ENCODE peak calls at places on chromosomes 4 and X, in eight cellular contexts. Z is tibial nerve, Y is A549, E is ovary, P is gastrocnemius medialis, S is breast epithelium, H is body of pancreas, X is endothelial cell of umbilical vein. T is an unnamed sample. For H3K4me1, the result is how much of the 10 kb centered on the place peaks cover.

GRCh38 chr4:177087060-177087459 is 222.6 kb upstream of the NEIL3 start:
- DNase-seq in Z (no peak), Y (no peak), E (no peak), P (no peak), S (no peak), H (no peak), X (no peak), T (no peak)

GRCh38 chrX:110310896-110311295 is 7.0 kb downstream of the AMMECR1 start:
- DNase-seq in Z (no peak), Y (no peak), E (no peak), P (no peak), S (no peak), H (no peak), X (no peak), T (no peak)

GRCh38 chr4:74056114-74056857 is 17.8 kb upstream of the CXCL3 start:
- DNase-seq in Z (no peak), Y (peak), E (no peak), P (no peak), S (no peak), H (no peak), X (no peak), T (no peak)

GRCh38 chrX:15497865-15498264 is 2.7 kb upstream of the BMX start:
- DNase-seq in Z (no peak), Y (peak), E (peak), P (peak), S (no peak), H (peak), X (peak), T (peak)

GRCh38 chr4:87848622-87849351 is 16.0 kb downstream of the MEPE start:
- DNase-seq in Z (peak), Y (peak), E (peak), P (peak), S (peak), H (peak), X (peak), T (peak)

GRCh38 chrX:118503260-118504041 is 7.8 kb downstream of the DOCK11 start:
- DNase-seq in Z (no peak), Y (no peak), E (no peak), P (no peak), S (no peak), H (no peak), X (no peak), T (no peak)

GRCh38 chr4:139153411-139154133 is 23.4 kb downstream of the ELF2 start:
- DNase-seq in Z (no peak), Y (no peak), E (no peak), P (no peak), S (no peak), H (no peak), X (no peak), T (no peak)

GRCh38 chrX:137988470-137988869 is 422.5 kb downstream of the ZIC3 start:
- DNase-seq in Z (no peak), Y (no peak), E (no peak), P (no peak), S (no peak), H (no peak), X (no peak), T (no peak)

GRCh38 chrX:37302569-37302968 is 46.6 kb upstream of the PRRG1 start:
- DNase-seq in Z (no peak), Y (no peak), E (no peak), P (no peak), S (no peak), H (peak), X (peak), T (no peak)

GRCh38 chr4:123750044-123750443 is 353.4 kb downstream of the SPRY1 start:
- DNase-seq in Z (no peak), Y (no peak), E (no peak), P (no peak), S (no peak), H (no peak), X (no peak), T (no peak)

GRCh38 chr4:8270912-8271815 is 1.6 kb downstream of the HTRA3 start:
- DNase-seq in Z (no peak), Y (no peak), E (peak), P (no peak), S (no peak), H (no peak), X (no peak), T (no peak)

GRCh38 chr4:54230479-54231418 is 1.7 kb downstream of the PDGFRA start:
- DNase-seq in Z (no peak), Y (no peak), E (peak), P (peak), S (peak), H (peak), X (no peak), T (peak)

GRCh38 chrX:24145340-24146186 is 4.0 kb upstream of the ZFX start:
- DNase-seq in Z (no peak), Y (peak), E (no peak), P (no peak), S (no peak), H (no peak), X (peak), T (no peak)

GRCh38 chrX:105117621-105118020 is 102.9 kb downstream of the TEX13A start:
- DNase-seq in Z (no peak), Y (no peak), E (no peak), P (no peak), S (no peak), H (no peak), X (no peak), T (no peak)

GRCh38 chr4:117134386-117134785 is 49.0 kb upstream of the TRAM1L1 start:
- DNase-seq in Z (no peak), Y (peak), E (no peak), P (no peak), S (no peak), H (peak), X (peak), T (no peak)

GRCh38 chrX:105282077-105282476 is 61.6 kb upstream of the TEX13A start:
- DNase-seq in Z (no peak), Y (no peak), E (no peak), P (no peak), S (no peak), H (no peak), X (peak), T (no peak)

GRCh38 chr4:14726441-14727405 is 275.6 kb upstream of the CPEB2 start:
- DNase-seq in Z (no peak), Y (peak), E (no peak), P (no peak), S (peak), H (peak), X (no peak), T (no peak)

GRCh38 chr4:165328708-165329107 is 1.2 kb downstream of the MSMO1 start:
- DNase-seq in Z (no peak), Y (no peak), E (no peak), P (no peak), S (no peak), H (no peak), X (peak), T (no peak)

GRCh38 chr4:165328101-165328425 is 594 bp downstream of the MSMO1 start:
- DNase-seq in Z (no peak), Y (peak), E (no peak), P (no peak), S (no peak), H (no peak), X (no peak), T (no peak)

GRCh38 chr4:165327211-165328100 is at the start of gene MSMO1:
- DNase-seq in Z (peak), Y (peak), E (peak), P (peak), S (peak), H (peak), X (peak), T (peak)

GRCh38 chr4:165325732-165326512 is 1.5 kb upstream of the MSMO1 start:
- DNase-seq in Z (no peak), Y (peak), E (peak), P (no peak), S (no peak), H (no peak), X (peak), T (no peak)

DNA sequence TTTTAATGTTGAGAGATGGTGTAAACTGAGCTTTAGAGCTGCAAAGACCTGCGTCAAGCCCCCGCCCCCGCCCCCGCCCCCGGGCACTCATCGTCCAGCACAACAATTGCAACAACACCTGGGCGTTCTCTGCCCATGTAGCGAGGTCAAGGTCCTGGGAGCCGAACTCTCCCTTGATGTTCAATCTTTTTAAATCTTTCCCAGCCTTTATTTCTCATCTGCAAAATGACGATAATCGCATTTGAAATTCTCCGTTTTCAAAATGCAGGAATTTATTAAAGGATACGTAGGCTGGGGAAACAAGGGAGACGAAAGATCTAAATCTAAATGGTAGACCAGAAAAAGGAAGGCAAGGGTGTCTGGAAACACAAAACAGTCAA is 648 bp upstream of the MSMO1 start:
- DNase-seq in Z (no peak), Y (no peak), E (peak), P (no peak), S (no peak), H (peak), X (no peak), T (peak)
- TF ChIP-seq POLR2A in Z (no peak), Y (no peak), E (no peak), P (no peak), S (no peak), H (no peak), X (no peak), T (no peak)

DNA sequence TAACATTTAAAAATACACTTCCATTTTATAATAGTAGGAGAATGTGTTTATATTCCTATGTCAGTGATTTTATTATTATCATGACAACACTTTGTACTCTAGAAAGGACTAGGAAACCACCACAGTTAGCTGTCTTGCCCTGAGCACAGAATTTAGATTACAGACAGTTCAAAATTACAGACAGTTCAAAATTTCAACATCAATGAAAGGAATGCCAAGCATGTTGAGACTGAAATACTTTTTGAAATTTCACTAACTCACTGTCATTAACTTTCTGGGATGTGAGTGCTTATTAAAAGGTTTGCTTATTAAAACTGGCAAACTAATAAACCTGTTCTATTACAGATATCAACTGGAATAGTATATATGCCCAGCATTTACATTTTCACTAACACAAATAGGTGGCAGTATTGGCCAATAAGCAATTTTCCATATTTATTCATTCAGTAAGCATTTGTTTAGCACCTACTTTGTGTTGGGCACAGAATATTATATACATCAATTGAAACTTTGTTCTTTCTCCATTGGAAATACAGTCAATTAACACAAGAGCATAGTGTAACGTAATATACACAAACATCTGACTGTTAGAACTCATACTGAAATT is 179.4 kb downstream of the FBXW7 start:
- DNase-seq in Z (no peak), Y (no peak), E (no peak), P (no peak), S (no peak), H (no peak), X (no peak), T (no peak)
- H3K4me1 ChIP-seq in Z (under half), Y (under half), E (under half), P (under half), S (under half), H (under half), X (under half), T (under half)

DNA sequence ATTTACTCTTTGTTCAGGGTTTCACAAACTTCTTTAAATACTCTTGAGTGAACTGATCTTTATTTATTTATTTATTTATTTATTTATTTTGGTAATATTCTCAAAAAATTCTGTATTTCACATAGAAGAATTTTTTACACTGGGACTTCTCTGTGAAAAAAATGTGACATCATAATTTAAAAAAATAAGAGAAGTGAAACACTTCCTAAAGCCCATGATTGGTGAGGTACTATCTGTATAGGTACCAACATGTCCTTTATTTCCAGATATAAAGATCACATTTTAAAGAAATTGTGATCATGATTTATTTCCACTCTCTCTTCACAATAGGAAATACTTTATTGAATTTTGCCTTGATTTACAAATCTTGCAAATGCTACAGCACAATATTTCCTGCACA is 497.1 kb downstream of the FAT4 start:
- DNase-seq in Z (no peak), Y (no peak), E (no peak), P (no peak), S (no peak), H (no peak), X (no peak), T (no peak)
- TF ChIP-seq POLR2A in Z (no peak), Y (no peak), E (no peak), P (no peak), S (no peak), H (no peak), X (no peak), T (no peak)

GRCh38 chr4:1618438-1618837 is 65.7 kb downstream of the FAM53A start:
- DNase-seq in Z (no peak), Y (no peak), E (no peak), P (no peak), S (no peak), H (no peak), X (no peak), T (no peak)
- H3K4me1 ChIP-seq in Z (under half), Y (under half), E (under half), P (under half), S (under half), H (under half), X (under half), T (under half)

GRCh38 chr4:105147226-105148151 is 813 bp downstream of the TET2 start:
- DNase-seq in Z (no peak), Y (peak), E (peak), P (no peak), S (no peak), H (peak), X (peak), T (no peak)

GRCh38 chr4:105145913-105146285 is 777 bp upstream of the TET2 start:
- DNase-seq in Z (no peak), Y (no peak), E (no peak), P (no peak), S (no peak), H (peak), X (peak), T (no peak)

GRCh38 chr4:105149771-105150170 is 3.1 kb downstream of the TET2 start:
- DNase-seq in Z (no peak), Y (no peak), E (no peak), P (no peak), S (no peak), H (peak), X (peak), T (no peak)

GRCh38 chr4:105145059-105145912 is 1.4 kb upstream of the TET2 start:
- DNase-seq in Z (no peak), Y (no peak), E (no peak), P (no peak), S (no peak), H (no peak), X (peak), T (no peak)

GRCh38 chr4:105146286-105147219 is at the start of gene TET2:
- DNase-seq in Z (peak), Y (peak), E (peak), P (peak), S (peak), H (peak), X (peak), T (peak)
- TF ChIP-seq POLR2A in Z (peak), Y (peak), E (no peak), P (peak), S (peak), H (peak), X (peak), T (peak)

T was measured in uterus.